ENCODE peak calls at places on chromosome 20, in eight cellular contexts. G is H4; U is amniotic stem cell; V is heart left ventricle; P is EL; B is stimulated activated CD8-positive, alpha-beta memory T cell treated with anti-CD3 and anti-CD28 coated beads, Interleukin-2, amount 100 ng/mL, for 1 hour; A is T-cell; S is activated naive CD4-positive, alpha-beta T cell. M is an unnamed sample.

GRCh38 chr20:14724036-14724435 is 386.6 kb upstream of the FLRT3 start:
- DNase-seq in S (no peak), U (no peak), G (no peak), B (no peak), V (no peak), A (no peak), P (no peak), M (no peak)

GRCh38 chr20:49288784-49289696 is 11.2 kb upstream of the ZNFX1 start:
- DNase-seq in A (no peak), G (no peak), U (no peak), P (peak), S (no peak), V (no peak), B (no peak), M (peak)

GRCh38 chr20:61045876-61046585 is 206.0 kb upstream of the CDH4 start:
- DNase-seq in G (no peak), P (no peak), V (peak), S (no peak), A (no peak), B (no peak), U (no peak), M (peak)

GRCh38 chr20:33401922-33402369 is 627 bp upstream of the CDK5RAP1 start:
- DNase-seq in A (no peak), B (no peak), G (no peak), U (no peak), V (no peak), P (peak), S (no peak), M (no peak)

GRCh38 chr20:47054945-47055344 is 160.3 kb downstream of the EYA2 start:
- DNase-seq in P (no peak), S (no peak), U (no peak), A (no peak), V (no peak), B (no peak), G (peak), M (no peak)

GRCh38 chr20:2353231-2353630 is 27.5 kb upstream of the TGM6 start:
- DNase-seq in P (no peak), U (no peak), B (no peak), G (no peak), A (no peak), V (no peak), S (no peak), M (no peak)

GRCh38 chr20:11249239-11249638 is 575.4 kb upstream of the JAG1 start:
- DNase-seq in G (no peak), U (no peak), S (no peak), A (no peak), P (no peak), V (no peak), B (no peak), M (no peak)

GRCh38 chr20:62926229-62927127 is at the start of gene DIDO1:
- DNase-seq in U (no peak), G (peak), V (peak), A (peak), S (peak), B (peak), P (peak), M (peak)

GRCh38 chr20:52809003-52809402 is 163.2 kb upstream of the TSHZ2 start:
- DNase-seq in A (no peak), B (no peak), P (no peak), S (no peak), G (no peak), U (no peak), V (no peak), M (no peak)

GRCh38 chr20:44618318-44618731 is 33.2 kb downstream of the ADA start:
- DNase-seq in A (peak), U (no peak), B (no peak), V (no peak), P (no peak), G (no peak), S (peak), M (no peak)

GRCh38 chr20:59082077-59082740 is 39.6 kb upstream of the PRELID3B start:
- DNase-seq in U (no peak), G (no peak), V (no peak), S (no peak), P (peak), B (no peak), A (no peak), M (no peak)

GRCh38 chr20:56807118-56807517 is 178.0 kb downstream of the TFAP2C start:
- DNase-seq in S (no peak), A (no peak), V (no peak), G (no peak), B (no peak), U (no peak), P (no peak), M (peak)

GRCh38 chr20:55461519-55461918 is 543.8 kb downstream of the CBLN4 start:
- DNase-seq in A (no peak), B (no peak), V (no peak), U (no peak), P (no peak), G (no peak), S (no peak), M (no peak)

GRCh38 chr20:54212871-54213270 is 5.0 kb downstream of the PFDN4 start:
- DNase-seq in P (no peak), V (no peak), B (no peak), S (no peak), G (no peak), U (no peak), A (no peak), M (no peak)

GRCh38 chr20:34365765-34366213 is 2.7 kb downstream of the ITCH start:
- DNase-seq in V (no peak), P (no peak), A (no peak), U (no peak), G (no peak), S (no peak), B (no peak), M (no peak)

GRCh38 chr20:37276494-37277252 is 12.8 kb upstream of the MANBAL start:
- DNase-seq in U (peak), A (peak), S (no peak), B (no peak), P (peak), V (peak), G (peak), M (no peak)

GRCh38 chr20:41140226-41141133 is 3.1 kb downstream of the PLCG1 start:
- DNase-seq in U (no peak), G (no peak), S (no peak), B (no peak), V (no peak), A (no peak), P (no peak), M (no peak)

GRCh38 chr20:36093025-36093803 is 61.3 kb upstream of the EPB41L1 start:
- DNase-seq in U (no peak), P (peak), G (no peak), A (peak), B (no peak), S (peak), V (peak), M (no peak)

GRCh38 chr20:58131111-58131510 is 97.3 kb downstream of the ANKRD60 start:
- DNase-seq in A (no peak), U (no peak), S (no peak), P (peak), B (no peak), V (no peak), G (peak), M (no peak)

GRCh38 chr20:49854190-49854875 is 41.7 kb downstream of the SLC9A8 start:
- DNase-seq in A (no peak), S (no peak), G (no peak), U (no peak), V (no peak), P (no peak), B (no peak), M (peak)

GRCh38 chr20:48773837-48774418 is 53.9 kb downstream of the PREX1 start:
- DNase-seq in B (no peak), P (peak), S (no peak), G (no peak), V (peak), U (no peak), A (no peak), M (no peak)

GRCh38 chr20:1505361-1505760 is 14.1 kb upstream of the SIRPB2 start:
- DNase-seq in V (no peak), A (no peak), G (no peak), S (no peak), P (peak), B (no peak), U (no peak), M (no peak)

GRCh38 chr20:20831794-20832193 is 119.3 kb upstream of the RALGAPA2 start:
- DNase-seq in V (no peak), S (no peak), P (no peak), B (no peak), U (no peak), G (no peak), A (no peak), M (no peak)

GRCh38 chr20:11976966-11977365 is 59.3 kb downstream of the BTBD3 start:
- DNase-seq in S (no peak), P (no peak), V (no peak), G (peak), B (no peak), A (no peak), U (no peak), M (no peak)

GRCh38 chr20:62716198-62716940 is 7.7 kb downstream of the NTSR1 start:
- DNase-seq in B (peak), G (no peak), P (peak), V (no peak), A (no peak), S (no peak), U (no peak), M (no peak)

GRCh38 chr20:38337561-38338140 is 8.6 kb upstream of the LBP start:
- DNase-seq in S (no peak), P (peak), B (no peak), A (no peak), G (peak), U (no peak), V (no peak), M (peak)

GRCh38 chr20:35344354-35344837 is 52.2 kb upstream of the FAM83C start:
- DNase-seq in A (no peak), S (no peak), B (no peak), G (peak), V (peak), P (peak), U (no peak), M (no peak)

GRCh38 chr20:3839328-3839727 is 7.3 kb upstream of the MAVS start:
- DNase-seq in S (no peak), P (no peak), V (no peak), B (no peak), G (no peak), U (no peak), A (no peak), M (no peak)

GRCh38 chr20:7375905-7376304 is 564.4 kb downstream of the HAO1 start:
- DNase-seq in G (no peak), P (peak), U (no peak), B (no peak), V (no peak), A (no peak), S (no peak), M (no peak)

GRCh38 chr20:41340327-41341055 is at the start of gene LPIN3:
- DNase-seq in A (peak), U (peak), B (no peak), G (peak), V (peak), P (peak), S (peak), M (peak)

GRCh38 chr20:56974499-56975250 is 291.8 kb downstream of the BMP7 start:
- DNase-seq in G (peak), B (no peak), A (no peak), S (no peak), V (no peak), P (peak), U (peak), M (peak)

GRCh38 chr20:63118786-63119450 is 97.0 kb downstream of the YTHDF1 start:
- DNase-seq in B (no peak), P (no peak), A (no peak), G (no peak), S (no peak), V (peak), U (no peak), M (no peak)

GRCh38 chr20:4656491-4656890 is 65.2 kb upstream of the PRND start:
- DNase-seq in S (no peak), B (no peak), U (no peak), P (no peak), G (no peak), V (no peak), A (no peak), M (no peak)

GRCh38 chr20:24672886-24673677 is 203.7 kb downstream of the SYNDIG1 start:
- DNase-seq in B (no peak), A (no peak), S (no peak), P (peak), V (no peak), U (peak), G (peak), M (no peak)

GRCh38 chr20:1479831-1480595 is 11.2 kb downstream of the SIRPB2 start:
- DNase-seq in V (no peak), G (no peak), P (no peak), A (no peak), S (no peak), U (no peak), B (no peak), M (no peak)

GRCh38 chr20:60700728-60701127 is 551.3 kb upstream of the CDH4 start:
- DNase-seq in S (no peak), P (no peak), B (no peak), G (no peak), V (no peak), U (no peak), A (no peak), M (no peak)

GRCh38 chr20:41138527-41139226 is 1.3 kb downstream of the PLCG1 start:
- DNase-seq in G (no peak), P (peak), V (no peak), S (peak), B (no peak), A (peak), U (no peak), M (no peak)

GRCh38 chr20:61185841-61186601 is 66.0 kb upstream of the CDH4 start:
- DNase-seq in A (no peak), G (peak), S (no peak), V (no peak), B (no peak), U (peak), P (peak), M (no peak)

GRCh38 chr20:30167540-30167939 is 1089.9 kb upstream of the DEFB115 start:
- DNase-seq in V (no peak), S (no peak), G (no peak), P (no peak), B (no peak), A (no peak), U (no peak), M (no peak)

GRCh38 chr20:9467995-9468394 is 46.4 kb upstream of the LAMP5 start:
- DNase-seq in G (no peak), U (no peak), A (no peak), B (no peak), V (no peak), P (no peak), S (no peak), M (peak)